ENCODE peak calls at places on chromosomes 1 and 21, in ten cellular contexts. J is brain microvascular endothelial cell, Q is dorsolateral prefrontal cortex, Z is AG09309, V is ovary, X is ascending aorta, R is psoas muscle, T is stomach, I is cardiac muscle cell, A is right lobe of liver. N is an unnamed sample.
A peak's percentile ranks its signal among the peaks of the same experiment; 100 is the strongest.

GRCh38 chr1:25073640-25074270 is 143.7 kb upstream of the RUNX3 start:
- DNase-seq in J (no peak), Q (no peak), Z (no peak), V (no peak), X (no peak), R (no peak), T (no peak), I (no peak), A (peak; percentile 3), N (no peak)

GRCh38 chr1:3213730-3214129 is 144.7 kb downstream of the PRDM16 start:
- DNase-seq in J (no peak), Q (no peak), Z (no peak), V (no peak), X (no peak), R (no peak), T (peak; percentile 77), I (no peak), A (no peak), N (no peak)

GRCh38 chr1:54988975-54989374 is 8.5 kb downstream of the TMEM61 start:
- DNase-seq in J (no peak), Q (no peak), Z (no peak), V (no peak), X (no peak), R (no peak), T (no peak), I (no peak), A (no peak), N (no peak)

GRCh38 chr1:39761016-39761415 is 10.1 kb downstream of the OXCT2 start:
- DNase-seq in J (no peak), Q (no peak), Z (no peak), V (no peak), X (no peak), R (no peak), T (no peak), I (no peak), A (no peak), N (no peak)

GRCh38 chr1:32981003-32981909 is 16.6 kb upstream of the RNF19B start:
- DNase-seq in J (peak; percentile 80), Q (no peak), Z (peak; percentile 64), V (no peak), X (peak; percentile 84), R (no peak), T (peak; percentile 70), I (peak; percentile 89), A (no peak), N (no peak)

GRCh38 chr1:7975212-7975865 is 13.8 kb downstream of the PARK7 start:
- DNase-seq in J (peak; percentile 65), Q (peak; percentile 70), Z (no peak), V (peak; percentile 80), X (peak; percentile 78), R (peak; percentile 62), T (peak; percentile 82), I (peak; percentile 85), A (peak; percentile 76), N (peak; percentile 92)

GRCh38 chr21:25885880-25886279 is 151.1 kb downstream of the GABPA start:
- DNase-seq in J (no peak), Q (no peak), Z (no peak), V (no peak), X (no peak), R (no peak), T (no peak), I (no peak), A (no peak), N (no peak)

GRCh38 chr1:92310185-92310597 is 11.3 kb downstream of the RPAP2 start:
- DNase-seq in J (no peak), Q (no peak), Z (no peak), V (no peak), X (no peak), R (no peak), T (no peak), I (peak; percentile 54), A (no peak), N (peak; percentile 14)

GRCh38 chr1:119587328-119587727 is 60.7 kb downstream of the ZNF697 start:
- DNase-seq in J (peak; percentile 53), Q (no peak), Z (no peak), V (no peak), X (no peak), R (no peak), T (no peak), I (peak; percentile 43), A (no peak), N (no peak)

GRCh38 chr1:234620272-234620711 is 10.3 kb upstream of the IRF2BP2 start:
- DNase-seq in J (no peak), Q (no peak), Z (no peak), V (no peak), X (no peak), R (no peak), T (no peak), I (no peak), A (no peak), N (no peak)

GRCh38 chr1:23383547-23384311 is 14.1 kb upstream of the ZNF436 start:
- DNase-seq in J (no peak), Q (no peak), Z (no peak), V (no peak), X (no peak), R (no peak), T (no peak), I (peak; percentile 45), A (no peak), N (no peak)

GRCh38 chr1:42784946-42785693 is at the start of gene TMEM269:
- DNase-seq in J (no peak), Q (peak; percentile 30), Z (no peak), V (no peak), X (peak; percentile 64), R (peak; percentile 23), T (peak; percentile 31), I (peak; percentile 26), A (no peak), N (peak; percentile 70)

GRCh38 chr1:209095627-209096595 is 487.6 kb upstream of the CAMK1G start:
- DNase-seq in J (peak; percentile 16), Q (no peak), Z (peak; percentile 96), V (no peak), X (no peak), R (no peak), T (no peak), I (no peak), A (no peak), N (no peak)

GRCh38 chr1:12208764-12209494 is 20.9 kb upstream of the VPS13D start:
- DNase-seq in J (peak; percentile 79), Q (peak; percentile 92), Z (no peak), V (peak; percentile 92), X (peak; percentile 91), R (peak; percentile 88), T (peak; percentile 91), I (peak; percentile 88), A (peak; percentile 84), N (peak; percentile 94)

DNA sequence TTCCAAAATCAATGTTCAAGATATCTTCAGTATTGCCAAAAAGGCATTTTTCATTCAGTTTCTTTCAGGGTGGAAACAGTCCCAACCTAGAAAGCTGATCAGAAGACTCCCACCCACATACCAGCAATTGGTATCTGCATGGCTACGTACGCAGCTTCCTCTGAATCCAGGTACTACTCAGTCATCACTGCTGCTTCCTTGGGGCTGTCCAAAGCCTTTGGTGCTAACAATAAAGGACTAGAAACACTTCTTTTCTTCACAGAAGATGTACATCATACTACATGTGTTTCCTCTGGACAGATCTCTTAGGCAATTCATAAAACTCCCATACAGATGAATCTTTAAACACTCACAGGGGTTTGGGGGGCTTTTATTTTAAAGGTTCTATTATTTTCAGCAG is 29.8 kb downstream of the VPS26C start:
- DNase-seq in J (no peak), Q (no peak), Z (no peak), V (no peak), X (no peak), R (no peak), T (no peak), I (no peak), A (no peak), N (no peak)
- H3K4me3 ChIP-seq in J (no peak overlapping the region), Q (no peak overlapping the region), Z (no peak overlapping the region), V (no peak overlapping the region), X (no peak overlapping the region), R (no peak overlapping the region), T (no peak overlapping the region), I (no peak overlapping the region), A (no peak overlapping the region), N (no peak overlapping the region)

DNA sequence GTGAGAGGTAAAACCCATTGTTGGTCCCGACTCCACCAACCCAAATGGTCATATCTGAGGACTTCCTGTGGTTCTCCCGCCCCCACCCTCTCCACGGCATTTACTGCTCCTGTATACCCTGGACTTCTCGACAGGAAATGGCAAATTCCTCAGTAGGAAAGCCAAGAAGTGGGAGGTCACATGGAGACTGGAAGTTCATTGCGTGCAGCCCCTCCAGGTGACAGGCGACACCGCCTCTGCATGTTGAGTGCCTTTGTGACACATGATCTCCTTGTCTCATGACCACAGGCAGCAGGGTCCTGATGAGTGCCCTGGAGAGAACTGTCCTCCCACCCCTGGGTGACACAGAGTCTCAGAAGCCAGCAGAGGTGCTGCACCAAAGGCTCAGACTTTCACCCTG is 24.2 kb downstream of the ERG start:
- DNase-seq in J (no peak), Q (no peak), Z (no peak), V (no peak), X (no peak), R (no peak), T (no peak), I (no peak), A (no peak), N (no peak)
- H3K4me3 ChIP-seq in J (no peak overlapping the region), Q (no peak overlapping the region), Z (no peak overlapping the region), V (no peak overlapping the region), X (no peak overlapping the region), R (no peak overlapping the region), T (no peak overlapping the region), I (no peak overlapping the region), A (no peak overlapping the region), N (no peak overlapping the region)

GRCh38 chr1:203276916-203277535 is 28.3 kb upstream of the BTG2 start:
- DNase-seq in J (no peak), Q (no peak), Z (no peak), V (peak; percentile 65), X (no peak), R (no peak), T (no peak), I (no peak), A (no peak), N (no peak)

GRCh38 chr1:203278087-203278884 is 27.0 kb upstream of the BTG2 start:
- DNase-seq in J (peak; percentile 60), Q (peak; percentile 96), Z (peak; percentile 39), V (peak; percentile 95), X (peak; percentile 98), R (peak; percentile 96), T (peak; percentile 81), I (peak; percentile 91), A (peak; percentile 75), N (peak; percentile 74)

GRCh38 chr1:203281033-203281432 is 24.3 kb upstream of the BTG2 start:
- DNase-seq in J (no peak), Q (no peak), Z (no peak), V (peak; percentile 12), X (peak; percentile 59), R (no peak), T (no peak), I (no peak), A (no peak), N (peak; percentile 34)

GRCh38 chr1:203280061-203280460 is 25.3 kb upstream of the BTG2 start:
- DNase-seq in J (no peak), Q (no peak), Z (no peak), V (peak; percentile 19), X (peak; percentile 63), R (no peak), T (no peak), I (no peak), A (no peak), N (no peak)

GRCh38 chr1:203278885-203279406 is 26.4 kb upstream of the BTG2 start:
- DNase-seq in J (no peak), Q (no peak), Z (no peak), V (no peak), X (peak; percentile 25), R (no peak), T (no peak), I (no peak), A (no peak), N (no peak)
- H3K4me3 ChIP-seq in J (no peak overlapping the region), Q (no peak overlapping the region), Z (no peak overlapping the region), V (no peak overlapping the region), X (peak overlapping the region; percentile 38), R (peak overlapping the region; percentile 30), T (no peak overlapping the region), I (no peak overlapping the region), A (no peak overlapping the region), N (no peak overlapping the region)

GRCh38 chr1:43992232-43992995 is 1.0 kb downstream of the CCDC24 start:
- DNase-seq in J (no peak), Q (no peak), Z (no peak), V (no peak), X (no peak), R (no peak), T (no peak), I (no peak), A (no peak), N (no peak)
- H3K4me3 ChIP-seq in J (peak overlapping the region; percentile 69), Q (peak overlapping the region; percentile 58), Z (peak overlapping the region; percentile 55), V (peak overlapping the region; percentile 62), X (peak overlapping the region; percentile 72), R (peak overlapping the region; percentile 83), T (peak overlapping the region; percentile 78), I (peak overlapping the region; percentile 56), A (peak overlapping the region; percentile 54), N (peak overlapping the region; percentile 86)

N was measured in H7.